ENCODE peak calls at places on chromosomes 13 and 19, in six cellular contexts. One of them, this sample, is unnamed. For H3K36me3, the result is how much of the 10 kb centered on the place peaks cover.

GRCh38 chr19:53158119-53158656 is 665 bp downstream of the ZNF347 start:
- DNase-seq in CD8-positive, alpha-beta memory T cell: peak
- DNase-seq in thoracic aorta: no peak
- DNase-seq in HCT116: no peak
- DNase-seq in heart right ventricle: peak
- DNase-seq in colonic mucosa: peak
- DNase-seq in this sample: no peak

GRCh38 chr13:76723551-76724232 is 162.5 kb downstream of the KCTD12 start:
- DNase-seq in CD8-positive, alpha-beta memory T cell: no peak
- DNase-seq in thoracic aorta: no peak
- DNase-seq in HCT116: no peak
- DNase-seq in heart right ventricle: no peak
- DNase-seq in colonic mucosa: no peak
- DNase-seq in this sample: peak

GRCh38 chr13:43316997-43317396 is 293.6 kb downstream of the DNAJC15 start:
- DNase-seq in CD8-positive, alpha-beta memory T cell: no peak
- DNase-seq in thoracic aorta: no peak
- DNase-seq in HCT116: no peak
- DNase-seq in heart right ventricle: no peak
- DNase-seq in colonic mucosa: no peak
- DNase-seq in this sample: no peak

GRCh38 chr19:489418-490196 is 6.7 kb upstream of the MADCAM1 start:
- DNase-seq in CD8-positive, alpha-beta memory T cell: no peak
- DNase-seq in thoracic aorta: no peak
- DNase-seq in HCT116: no peak
- DNase-seq in heart right ventricle: no peak
- DNase-seq in colonic mucosa: no peak
- DNase-seq in this sample: no peak

GRCh38 chr19:40750035-40750284 is 317 bp downstream of the ACTMAP start:
- DNase-seq in CD8-positive, alpha-beta memory T cell: no peak
- DNase-seq in thoracic aorta: no peak
- DNase-seq in HCT116: no peak
- DNase-seq in heart right ventricle: no peak
- DNase-seq in colonic mucosa: no peak
- DNase-seq in this sample: no peak

GRCh38 chr19:42282036-42282762 is 13.1 kb downstream of the CIC start:
- DNase-seq in CD8-positive, alpha-beta memory T cell: no peak
- DNase-seq in thoracic aorta: no peak
- DNase-seq in HCT116: no peak
- DNase-seq in heart right ventricle: no peak
- DNase-seq in colonic mucosa: no peak
- DNase-seq in this sample: no peak

GRCh38 chr13:99969368-99969933 is 2.1 kb downstream of the ZIC5 start:
- DNase-seq in CD8-positive, alpha-beta memory T cell: no peak
- DNase-seq in thoracic aorta: no peak
- DNase-seq in HCT116: no peak
- DNase-seq in heart right ventricle: no peak
- DNase-seq in colonic mucosa: peak
- DNase-seq in this sample: no peak

GRCh38 chr13:49418206-49418605 is 25.7 kb downstream of the CAB39L start:
- DNase-seq in CD8-positive, alpha-beta memory T cell: no peak
- DNase-seq in thoracic aorta: no peak
- DNase-seq in HCT116: no peak
- DNase-seq in heart right ventricle: no peak
- DNase-seq in colonic mucosa: no peak
- DNase-seq in this sample: no peak

GRCh38 chr19:737591-738093 is 13.3 kb upstream of the MISP start:
- DNase-seq in CD8-positive, alpha-beta memory T cell: peak
- DNase-seq in thoracic aorta: no peak
- DNase-seq in HCT116: no peak
- DNase-seq in heart right ventricle: peak
- DNase-seq in colonic mucosa: peak
- DNase-seq in this sample: peak

GRCh38 chr19:24054044-24054935 is 32.7 kb upstream of the ZNF254 start:
- DNase-seq in CD8-positive, alpha-beta memory T cell: no peak
- DNase-seq in thoracic aorta: no peak
- DNase-seq in HCT116: peak
- DNase-seq in heart right ventricle: no peak
- DNase-seq in colonic mucosa: no peak
- DNase-seq in this sample: no peak

GRCh38 chr19:24055548-24055947 is 31.4 kb upstream of the ZNF254 start:
- DNase-seq in CD8-positive, alpha-beta memory T cell: no peak
- DNase-seq in thoracic aorta: no peak
- DNase-seq in HCT116: no peak
- DNase-seq in heart right ventricle: no peak
- DNase-seq in colonic mucosa: no peak
- DNase-seq in this sample: no peak

GRCh38 chr19:24059572-24060295 is 27.3 kb upstream of the ZNF254 start:
- DNase-seq in CD8-positive, alpha-beta memory T cell: no peak
- DNase-seq in thoracic aorta: no peak
- DNase-seq in HCT116: no peak
- DNase-seq in heart right ventricle: no peak
- DNase-seq in colonic mucosa: no peak
- DNase-seq in this sample: no peak

GRCh38 chr19:24053601-24054000 is 33.4 kb upstream of the ZNF254 start:
- DNase-seq in CD8-positive, alpha-beta memory T cell: no peak
- DNase-seq in thoracic aorta: no peak
- DNase-seq in HCT116: no peak
- DNase-seq in heart right ventricle: no peak
- DNase-seq in colonic mucosa: no peak
- DNase-seq in this sample: no peak

GRCh38 chr19:24057144-24057543 is 29.8 kb upstream of the ZNF254 start:
- DNase-seq in CD8-positive, alpha-beta memory T cell: no peak
- DNase-seq in thoracic aorta: no peak
- DNase-seq in HCT116: no peak
- DNase-seq in heart right ventricle: no peak
- DNase-seq in colonic mucosa: no peak
- DNase-seq in this sample: no peak
- H3K36me3 ChIP-seq in CD8-positive, alpha-beta memory T cell: under half
- H3K36me3 ChIP-seq in thoracic aorta: under half
- H3K36me3 ChIP-seq in HCT116: under half
- H3K36me3 ChIP-seq in heart right ventricle: under half
- H3K36me3 ChIP-seq in colonic mucosa: under half
- H3K36me3 ChIP-seq in this sample: under half

DNA sequence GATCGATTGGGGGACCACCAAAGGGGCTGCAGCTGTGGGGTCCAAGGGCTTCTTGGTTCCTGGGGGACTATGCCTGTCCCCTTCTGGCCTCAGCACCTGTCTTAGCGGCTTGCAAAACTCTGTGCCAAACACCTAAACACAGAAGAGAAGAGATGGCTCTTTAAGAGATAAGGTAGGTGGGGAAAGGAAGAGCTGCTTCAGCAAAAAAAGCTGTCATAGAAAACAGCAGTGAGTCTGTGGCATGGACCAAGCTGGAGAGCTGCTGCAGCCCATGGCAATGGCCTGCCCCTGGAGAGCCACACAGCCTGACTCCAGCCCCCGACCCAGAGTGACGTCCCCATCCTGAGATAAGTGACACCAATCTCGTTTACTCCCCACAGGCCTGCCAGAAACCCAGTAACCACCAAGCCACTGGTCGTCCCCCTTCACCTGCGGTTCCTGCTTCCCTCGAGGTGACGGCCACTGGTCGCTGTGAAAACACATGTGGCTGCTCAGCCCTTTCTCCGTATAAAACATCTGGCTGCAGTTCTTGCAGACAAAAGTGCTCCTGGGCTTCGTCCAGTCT is 25.0 kb upstream of the NAPA start:
- DNase-seq in CD8-positive, alpha-beta memory T cell: peak
- DNase-seq in thoracic aorta: no peak
- DNase-seq in HCT116: no peak
- DNase-seq in heart right ventricle: no peak
- DNase-seq in colonic mucosa: no peak
- DNase-seq in this sample: no peak
- H3K27ac ChIP-seq in CD8-positive, alpha-beta memory T cell: no peak
- H3K27ac ChIP-seq in thoracic aorta: no peak
- H3K27ac ChIP-seq in HCT116: no peak
- H3K27ac ChIP-seq in heart right ventricle: no peak
- H3K27ac ChIP-seq in colonic mucosa: no peak
- H3K27ac ChIP-seq in this sample: no peak

GRCh38 chr19:33089061-33089460 is 8.1 kb downstream of the GPATCH1 start:
- DNase-seq in CD8-positive, alpha-beta memory T cell: no peak
- DNase-seq in thoracic aorta: no peak
- DNase-seq in HCT116: no peak
- DNase-seq in heart right ventricle: no peak
- DNase-seq in colonic mucosa: no peak
- DNase-seq in this sample: no peak
- H3K36me3 ChIP-seq in CD8-positive, alpha-beta memory T cell: under half
- H3K36me3 ChIP-seq in thoracic aorta: under half
- H3K36me3 ChIP-seq in HCT116: under half
- H3K36me3 ChIP-seq in heart right ventricle: under half
- H3K36me3 ChIP-seq in colonic mucosa: under half
- H3K36me3 ChIP-seq in this sample: under half

GRCh38 chr13:28753208-28753892 is 34.6 kb upstream of the SLC46A3 start:
- DNase-seq in CD8-positive, alpha-beta memory T cell: no peak
- DNase-seq in thoracic aorta: peak
- DNase-seq in HCT116: peak
- DNase-seq in heart right ventricle: peak
- DNase-seq in colonic mucosa: peak
- DNase-seq in this sample: no peak

GRCh38 chr13:28754698-28755545 is 36.2 kb upstream of the SLC46A3 start:
- DNase-seq in CD8-positive, alpha-beta memory T cell: no peak
- DNase-seq in thoracic aorta: no peak
- DNase-seq in HCT116: peak
- DNase-seq in heart right ventricle: peak
- DNase-seq in colonic mucosa: peak
- DNase-seq in this sample: no peak

GRCh38 chr13:28755546-28755870 is 36.7 kb upstream of the SLC46A3 start:
- DNase-seq in CD8-positive, alpha-beta memory T cell: no peak
- DNase-seq in thoracic aorta: no peak
- DNase-seq in HCT116: no peak
- DNase-seq in heart right ventricle: no peak
- DNase-seq in colonic mucosa: no peak
- DNase-seq in this sample: no peak

GRCh38 chr13:28751210-28751935 is 32.6 kb upstream of the SLC46A3 start:
- DNase-seq in CD8-positive, alpha-beta memory T cell: no peak
- DNase-seq in thoracic aorta: no peak
- DNase-seq in HCT116: no peak
- DNase-seq in heart right ventricle: no peak
- DNase-seq in colonic mucosa: no peak
- DNase-seq in this sample: no peak

DNA sequence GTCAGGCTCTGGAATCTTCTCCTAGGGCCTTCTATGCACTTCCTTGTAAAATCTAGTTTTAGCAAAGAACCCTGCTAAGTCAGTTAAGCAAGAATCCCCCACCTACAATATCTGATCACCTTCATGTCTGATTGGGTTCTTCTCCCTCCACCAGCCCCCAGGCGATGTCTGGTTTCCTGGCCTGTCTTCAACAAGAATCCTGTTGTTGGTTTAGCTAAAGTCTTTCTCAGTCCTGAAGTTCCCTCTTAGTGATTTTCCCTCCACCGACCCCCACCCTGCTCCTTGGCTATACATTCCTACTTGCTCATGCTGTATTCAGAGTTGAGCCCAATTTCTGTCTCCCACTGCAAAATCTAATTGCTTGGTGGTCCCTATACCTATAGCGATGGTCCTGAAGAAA is 35.2 kb upstream of the SLC46A3 start:
- DNase-seq in CD8-positive, alpha-beta memory T cell: no peak
- DNase-seq in thoracic aorta: no peak
- DNase-seq in HCT116: no peak
- DNase-seq in heart right ventricle: no peak
- DNase-seq in colonic mucosa: no peak
- DNase-seq in this sample: no peak
- H3K27ac ChIP-seq in CD8-positive, alpha-beta memory T cell: no peak
- H3K27ac ChIP-seq in thoracic aorta: peak
- H3K27ac ChIP-seq in HCT116: peak
- H3K27ac ChIP-seq in heart right ventricle: peak
- H3K27ac ChIP-seq in colonic mucosa: peak
- H3K27ac ChIP-seq in this sample: no peak